ENCODE peak calls at places on chromosomes 4 and X, in eight cellular contexts. P is psoas muscle, Y is heart left ventricle, W is cardiac muscle cell, S is RWPE2, D is IMR-90, K is fibroblast of lung, I is uterus. J is an unnamed sample. For H3K27me3 and H3K9me3, the result is how much of the 10 kb centered on the place peaks cover.

GRCh38 chr4:25532579-25532978 is 123.1 kb upstream of the SLC34A2 start:
- DNase-seq in P (no peak), Y (no peak), W (no peak), S (no peak), D (no peak), K (no peak), I (no peak), J (no peak)

GRCh38 chr4:174538123-174538875 is 16.0 kb upstream of the HPGD start:
- DNase-seq in P (no peak), Y (no peak), W (no peak), S (no peak), D (no peak), K (no peak), I (no peak), J (no peak)

GRCh38 chr4:54696649-54697048 is 38.9 kb downstream of the KIT start:
- DNase-seq in P (no peak), Y (no peak), W (no peak), S (no peak), D (no peak), K (no peak), I (no peak), J (no peak)

GRCh38 chr4:94827481-94828110 is 69.8 kb downstream of the BMPR1B start:
- DNase-seq in P (no peak), Y (no peak), W (no peak), S (no peak), D (peak), K (peak), I (no peak), J (no peak)

GRCh38 chrX:107601759-107602158 is 26.6 kb upstream of the PRPS1 start:
- DNase-seq in P (no peak), Y (no peak), W (no peak), S (no peak), D (no peak), K (no peak), I (no peak), J (no peak)

GRCh38 chrX:20547649-20548051 is 280.9 kb upstream of the RPS6KA3 start:
- DNase-seq in P (no peak), Y (no peak), W (no peak), S (no peak), D (peak), K (peak), I (peak), J (no peak)

GRCh38 chr4:2799444-2799911 is 6.6 kb downstream of the SH3BP2 start:
- DNase-seq in P (peak), Y (peak), W (no peak), S (peak), D (no peak), K (no peak), I (peak), J (no peak)

GRCh38 chr4:3836802-3837601 is 70.8 kb downstream of the ADRA2C start:
- DNase-seq in P (peak), Y (no peak), W (peak), S (no peak), D (no peak), K (no peak), I (no peak), J (peak)

GRCh38 chrX:980572-981235 is 231.7 kb downstream of the CRLF2 start:
- DNase-seq in P (no peak), Y (no peak), W (no peak), S (peak), D (no peak), K (no peak), I (no peak), J (no peak)

GRCh38 chrX:39759526-39760224 is 338.1 kb downstream of the BCOR start:
- DNase-seq in P (no peak), Y (peak), W (peak), S (no peak), D (peak), K (peak), I (peak), J (no peak)
- H3K27me3 ChIP-seq in P (under half), Y (under half), W (under half), S (under half), D (under half), K (under half), I (under half), J (under half)

GRCh38 chrX:97563531-97564133 is 679.9 kb downstream of the RPA4 start:
- DNase-seq in P (no peak), Y (peak), W (no peak), S (no peak), D (peak), K (peak), I (peak), J (no peak)
- H3K27ac ChIP-seq in P (no peak), Y (no peak), W (no peak), S (no peak), D (peak), K (peak), I (peak), J (peak)

GRCh38 chrX:64097891-64098290 is 107.6 kb downstream of the AMER1 start:
- DNase-seq in P (no peak), Y (no peak), W (no peak), S (no peak), D (no peak), K (no peak), I (no peak), J (no peak)
- H3K9me3 ChIP-seq in P (under half), Y (under half), W (under half), S (under half), D (under half), K (under half), I (under half), J (under half)

DNA sequence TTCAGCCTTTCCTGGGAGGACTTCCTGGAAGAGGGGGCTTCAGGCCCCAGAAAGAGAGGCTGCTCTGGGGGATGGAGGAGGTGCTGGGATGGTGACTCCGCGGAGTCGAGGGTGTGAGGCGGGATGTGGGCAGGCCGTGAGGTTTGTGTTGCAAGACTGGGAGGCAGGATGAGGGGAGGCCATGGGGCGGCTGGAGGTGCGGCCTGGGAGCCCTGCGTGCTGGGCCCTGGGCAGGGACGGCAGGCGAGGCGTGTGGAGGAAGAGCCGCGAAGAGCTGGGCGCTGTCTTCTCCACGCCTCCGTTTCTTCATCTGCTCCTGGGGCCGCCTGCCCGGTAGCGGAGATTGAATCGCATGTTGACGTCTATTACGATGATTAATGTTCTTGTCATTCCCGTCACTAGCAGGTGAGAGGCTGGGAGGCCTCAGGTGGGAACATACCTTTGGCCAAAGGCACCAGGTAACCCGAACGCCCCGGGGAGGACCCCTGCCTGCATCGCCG is 854 bp upstream of the FGFRL1 start:
- DNase-seq in P (peak), Y (peak), W (no peak), S (peak), D (peak), K (peak), I (peak), J (peak)
- H3K27me3 ChIP-seq in P (under half), Y (under half), W (half or more), S (under half), D (under half), K (under half), I (under half), J (under half)

DNA sequence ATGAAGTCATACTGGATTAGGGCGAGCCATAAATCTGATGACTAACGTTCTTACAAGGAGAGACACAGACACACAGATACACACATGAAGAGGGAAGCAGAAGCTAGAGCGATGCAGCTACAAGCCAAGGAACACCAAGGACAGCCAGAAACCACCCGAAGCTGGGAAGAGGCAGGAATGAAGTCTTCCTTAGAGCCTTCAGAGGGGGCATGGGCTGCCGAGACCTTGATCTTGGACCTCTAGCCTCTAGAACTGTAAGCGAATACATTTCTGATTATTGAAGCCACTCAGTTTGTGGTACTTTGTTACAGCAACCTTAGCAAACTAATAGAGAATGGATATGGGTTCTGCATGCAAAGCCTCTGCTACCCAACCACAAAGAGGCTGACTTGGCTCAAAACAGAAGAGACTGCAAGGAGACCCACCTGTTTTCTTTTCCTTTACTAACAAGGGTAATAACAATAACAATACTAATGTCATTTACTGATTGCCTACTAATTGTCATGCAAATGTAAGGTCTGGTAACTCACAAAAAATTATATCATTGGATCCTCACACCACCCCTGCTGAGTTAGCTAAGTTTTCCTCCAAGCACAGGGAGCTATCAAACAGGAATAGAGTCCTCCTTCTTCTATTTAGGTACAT is 10.1 kb upstream of the LDB2 start:
- DNase-seq in P (no peak), Y (no peak), W (no peak), S (no peak), D (no peak), K (no peak), I (no peak), J (no peak)
- H3K27ac ChIP-seq in P (no peak), Y (no peak), W (no peak), S (no peak), D (no peak), K (no peak), I (no peak), J (no peak)

GRCh38 chr4:34236118-34236517 is 2008.2 kb downstream of the ARAP2 start:
- DNase-seq in P (no peak), Y (no peak), W (no peak), S (no peak), D (no peak), K (no peak), I (no peak), J (no peak)
- H3K9me3 ChIP-seq in P (under half), Y (under half), W (under half), S (under half), D (under half), K (under half), I (under half), J (under half)

GRCh38 chrX:134749651-134750450 is 91.6 kb upstream of the PLAC1 start:
- DNase-seq in P (no peak), Y (no peak), W (no peak), S (no peak), D (no peak), K (no peak), I (no peak), J (no peak)

GRCh38 chrX:134747006-134747405 is 88.7 kb upstream of the PLAC1 start:
- DNase-seq in P (no peak), Y (no peak), W (no peak), S (no peak), D (no peak), K (no peak), I (no peak), J (no peak)

GRCh38 chrX:134753185-134754008 is 95.1 kb upstream of the PLAC1 start:
- DNase-seq in P (no peak), Y (no peak), W (no peak), S (no peak), D (peak), K (peak), I (no peak), J (no peak)

GRCh38 chrX:134752558-134752957 is 94.3 kb upstream of the PLAC1 start:
- DNase-seq in P (no peak), Y (no peak), W (no peak), S (no peak), D (peak), K (no peak), I (no peak), J (no peak)
- H3K27me3 ChIP-seq in P (under half), Y (under half), W (under half), S (under half), D (under half), K (under half), I (under half), J (under half)

GRCh38 chr4:149605601-149606378 is 209.9 kb downstream of the IQCM start:
- DNase-seq in P (no peak), Y (no peak), W (no peak), S (no peak), D (peak), K (peak), I (no peak), J (no peak)
- H3K27ac ChIP-seq in P (no peak), Y (no peak), W (no peak), S (no peak), D (no peak), K (no peak), I (no peak), J (no peak)